ENCODE peak calls at places on chromosomes 5 and 9, in six cellular contexts. V is neuronal stem cell, N is mesendoderm, B is H1, I is mesenchymal stem cell, D is trophoblast cell. E is an unnamed sample.
A peak's percentile ranks its signal among the peaks of the same experiment; 100 is the strongest.

GRCh38 chr5:100970646-100971045 is 67.6 kb upstream of the ST8SIA4 start:
- DNase-seq in V (no peak), N (peak; percentile 94), B (no peak), I (no peak), D (peak; percentile 87), E (no peak)

GRCh38 chr5:174424219-174425053 is 299.9 kb upstream of the MSX2 start:
- DNase-seq in V (no peak), N (no peak), B (no peak), I (no peak), D (no peak), E (no peak)

GRCh38 chr5:84242286-84242685 is 142.4 kb downstream of the EDIL3 start:
- DNase-seq in V (no peak), N (no peak), B (no peak), I (peak; percentile 46), D (peak; percentile 73), E (peak; percentile 86)

GRCh38 chr5:59656351-59657254 is 236.9 kb downstream of the PDE4D start:
- DNase-seq in V (no peak), N (peak; percentile 57), B (no peak), I (peak; percentile 10), D (peak; percentile 60), E (no peak)

GRCh38 chr9:113296796-113297558 is 6.2 kb downstream of the RNF183 start:
- DNase-seq in V (no peak), N (no peak), B (no peak), I (no peak), D (no peak), E (no peak)

GRCh38 chr5:116585227-116585626 is 10.6 kb upstream of the SEMA6A start:
- DNase-seq in V (no peak), N (no peak), B (no peak), I (no peak), D (no peak), E (no peak)

GRCh38 chr9:38486837-38487236 is 62.6 kb upstream of the IGFBPL1 start:
- DNase-seq in V (no peak), N (no peak), B (no peak), I (no peak), D (no peak), E (no peak)

GRCh38 chr5:172453986-172454354 is 355 bp downstream of the SH3PXD2B start:
- DNase-seq in V (peak; percentile 56), N (peak; percentile 76), B (no peak), I (peak; percentile 68), D (no peak), E (no peak)

GRCh38 chr5:8829322-8830029 is 716.4 kb downstream of the SEMA5A start:
- DNase-seq in V (no peak), N (peak; percentile 88), B (no peak), I (peak; percentile 99), D (peak; percentile 71), E (peak; percentile 100)

GRCh38 chr9:33159058-33159759 is 7.9 kb downstream of the B4GALT1 start:
- DNase-seq in V (no peak), N (peak; percentile 23), B (no peak), I (peak; percentile 73), D (peak; percentile 45), E (peak; percentile 35)

GRCh38 chr5:132327278-132327959 is 33.2 kb downstream of the SLC22A4 start:
- DNase-seq in V (no peak), N (no peak), B (no peak), I (no peak), D (no peak), E (peak; percentile 18)

GRCh38 chr9:71876106-71876505 is 34.9 kb downstream of the ABHD17B start:
- DNase-seq in V (no peak), N (no peak), B (no peak), I (no peak), D (no peak), E (no peak)

GRCh38 chr5:154829181-154829588 is 21.2 kb downstream of the FAXDC2 start:
- DNase-seq in V (no peak), N (peak; percentile 65), B (no peak), I (no peak), D (no peak), E (no peak)

GRCh38 chr5:172086312-172086975 is 80.0 kb upstream of the FBXW11 start:
- DNase-seq in V (no peak), N (peak; percentile 81), B (no peak), I (no peak), D (peak; percentile 97), E (no peak)

GRCh38 chr5:128264567-128264966 is 181.0 kb downstream of the SLC12A2 start:
- DNase-seq in V (no peak), N (no peak), B (no peak), I (peak; percentile 17), D (no peak), E (peak; percentile 26)

GRCh38 chr9:90860826-90861225 is 59.2 kb downstream of the SYK start:
- DNase-seq in V (no peak), N (no peak), B (no peak), I (no peak), D (peak; percentile 45), E (no peak)

GRCh38 chr9:113589890-113590289 is 126.4 kb downstream of the RGS3 start:
- DNase-seq in V (no peak), N (peak; percentile 62), B (no peak), I (peak; percentile 67), D (peak; percentile 34), E (peak; percentile 66)

GRCh38 chr9:127963041-127963358 is 17.8 kb downstream of the EEIG1 start:
- DNase-seq in V (no peak), N (no peak), B (no peak), I (no peak), D (no peak), E (no peak)

GRCh38 chr9:86098793-86099694 is at the start of gene GOLM1:
- DNase-seq in V (peak; percentile 63), N (peak; percentile 61), B (no peak), I (peak; percentile 70), D (peak; percentile 79), E (peak; percentile 60)

DNA sequence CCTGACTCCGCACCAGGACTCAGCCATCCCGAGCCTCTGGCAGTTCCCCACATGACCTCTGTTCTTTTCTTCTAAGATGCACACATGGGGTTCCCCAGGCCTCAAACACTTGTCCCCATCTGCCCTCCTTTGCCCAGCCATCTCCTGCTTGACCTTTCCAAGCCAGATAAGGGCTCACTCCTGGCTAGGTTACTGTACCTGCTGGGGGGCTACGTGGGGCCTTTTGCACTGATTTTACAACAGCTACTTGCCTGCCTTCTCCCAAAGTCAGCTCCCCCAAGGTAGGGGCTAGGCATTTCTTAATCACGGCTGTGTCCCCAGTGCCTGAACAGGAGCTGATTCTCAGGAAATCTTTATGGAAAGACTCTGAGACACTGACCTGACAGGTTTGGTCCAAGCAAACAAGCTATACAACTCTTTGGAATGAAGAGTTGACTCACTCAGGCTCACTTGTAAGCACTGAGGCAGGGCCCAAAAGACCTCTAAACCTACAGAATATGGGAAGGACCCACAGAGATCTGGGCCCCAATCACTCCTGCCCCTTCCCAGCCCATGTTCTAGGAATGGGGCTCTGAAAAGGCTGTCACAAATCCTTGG is 2.5 kb downstream of the MACROH2A1 start:
- DNase-seq in V (no peak), N (no peak), B (no peak), I (no peak), D (peak; percentile 70), E (no peak)
- H3K9ac ChIP-seq in V (no peak overlapping the region), N (peak overlapping the region; percentile 8), B (no peak overlapping the region), I (peak overlapping the region; percentile 95), D (no peak overlapping the region), E (no peak overlapping the region)

GRCh38 chr5:37249820-37250175 is 622 bp upstream of the CPLANE1 start:
- DNase-seq in V (no peak), N (no peak), B (no peak), I (no peak), D (no peak), E (no peak)

GRCh38 chr5:37247496-37247895 is 1.7 kb downstream of the CPLANE1 start:
- DNase-seq in V (no peak), N (no peak), B (no peak), I (no peak), D (no peak), E (no peak)

GRCh38 chr5:37247036-37247435 is 2.1 kb downstream of the CPLANE1 start:
- DNase-seq in V (no peak), N (no peak), B (no peak), I (no peak), D (no peak), E (no peak)

GRCh38 chr5:37248387-37248969 is 698 bp downstream of the CPLANE1 start:
- DNase-seq in V (no peak), N (peak; percentile 29), B (no peak), I (no peak), D (peak; percentile 15), E (peak; percentile 4)

DNA sequence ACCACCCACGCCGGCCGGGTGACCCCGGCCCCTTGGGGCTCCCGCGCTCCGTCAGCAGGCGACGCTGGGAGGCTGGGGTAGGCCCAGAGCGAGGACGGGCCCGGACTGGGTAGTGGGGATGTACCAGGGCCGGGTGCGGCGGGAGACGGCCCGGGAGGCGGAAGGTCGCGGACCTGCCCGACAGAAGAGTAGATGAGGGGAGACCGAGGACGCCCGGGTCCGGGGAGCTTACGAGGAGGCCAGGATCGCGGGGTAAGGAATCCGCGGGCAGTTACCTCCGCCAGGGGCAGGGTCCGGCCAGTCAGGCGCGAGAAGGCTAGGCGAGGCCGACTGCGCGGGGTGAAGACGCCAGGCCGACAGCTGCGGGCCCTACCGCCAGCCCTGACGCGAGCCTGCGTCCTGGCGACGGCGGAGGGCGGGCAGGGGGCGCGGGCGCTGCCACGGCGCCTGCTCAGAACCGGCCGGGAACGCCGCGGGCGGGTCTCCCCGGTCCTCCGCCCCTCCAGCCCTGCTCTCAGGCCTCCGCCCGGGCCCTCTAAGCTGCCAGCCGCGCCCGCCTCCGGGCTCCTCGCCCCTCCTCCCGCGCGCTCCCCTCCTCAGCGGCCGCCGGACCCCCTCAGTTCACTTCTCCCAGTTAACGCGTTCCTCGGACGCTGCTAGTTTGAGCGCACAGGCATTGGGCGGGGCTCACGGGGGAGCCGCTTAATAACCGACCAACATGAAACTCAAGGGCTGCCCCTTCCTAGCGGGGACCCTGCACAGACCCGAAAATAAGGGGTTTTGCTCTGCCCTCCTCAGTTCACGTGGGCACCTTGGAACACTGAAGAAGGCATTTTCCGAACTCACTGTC is at the start of gene CPLANE1:
- DNase-seq in V (peak; percentile 85), N (peak; percentile 87), B (peak; percentile 64), I (peak; percentile 82), D (peak; percentile 82), E (peak; percentile 74)
- H3K18ac ChIP-seq in V (peak within 1 kb of the TSS; percentile 97), N (peak within 1 kb of the TSS; percentile 62), B (peak within 1 kb of the TSS; percentile 62), I (peak within 1 kb of the TSS; percentile 84), D (peak within 1 kb of the TSS; percentile 86), E (peak within 1 kb of the TSS; percentile 48)

DNA sequence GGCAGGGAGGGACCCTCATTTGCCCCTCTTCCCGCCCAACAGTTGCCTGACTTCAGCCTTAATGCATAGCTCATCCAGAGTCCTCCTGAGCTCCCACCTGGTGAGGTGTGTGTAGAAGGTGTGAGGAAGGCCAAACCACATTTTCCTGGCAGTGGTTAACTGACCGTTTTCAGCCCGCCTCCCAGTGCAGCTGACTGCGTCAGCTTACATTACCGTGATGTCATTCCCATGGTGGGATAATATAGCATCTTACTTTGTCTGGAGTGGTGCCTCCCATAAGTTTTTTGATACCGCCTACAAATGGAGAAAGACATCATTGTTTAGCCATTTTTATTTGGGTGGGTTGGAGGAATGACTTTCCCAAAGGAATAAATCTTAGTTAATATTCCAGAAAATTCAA is 151.9 kb downstream of the C9orf152 start:
- DNase-seq in V (no peak), N (no peak), B (no peak), I (no peak), D (no peak), E (no peak)
- H3K4me3 ChIP-seq in V (no peak overlapping the region), N (no peak overlapping the region), B (no peak overlapping the region), I (no peak overlapping the region), D (no peak overlapping the region), E (no peak overlapping the region)

DNA sequence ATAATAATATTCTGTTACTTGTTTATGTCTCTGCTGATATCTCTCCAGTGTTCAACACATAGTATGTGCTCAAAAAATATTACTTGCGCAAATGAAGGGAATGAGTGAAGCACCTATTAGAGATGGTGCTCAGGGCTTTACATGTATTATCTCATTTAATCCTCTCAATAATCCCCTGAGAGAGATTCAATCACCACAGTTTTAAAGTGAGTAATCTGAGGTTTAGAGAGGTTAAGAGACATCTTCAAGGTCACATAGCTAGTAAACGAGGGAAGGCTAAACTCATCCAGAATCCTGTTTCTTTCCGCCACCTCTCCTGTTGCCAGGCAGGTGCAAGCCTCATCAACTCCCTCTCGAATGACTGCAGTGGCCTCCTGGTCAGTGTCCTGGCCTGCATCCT is 82.0 kb downstream of the UGCG start:
- DNase-seq in V (no peak), N (no peak), B (no peak), I (peak; percentile 49), D (no peak), E (no peak)
- H3K9ac ChIP-seq in V (no peak overlapping the region), N (no peak overlapping the region), B (no peak overlapping the region), I (no peak overlapping the region), D (no peak overlapping the region), E (no peak overlapping the region)

E was measured in IMR-90.